ENCODE peak calls at places on chromosomes 13 and 19, in six cellular contexts. One of them, this sample, is unnamed.

GRCh38 chr19:2154587-2155075 is 3.3 kb upstream of the AP3D1 start:
- DNase-seq in astrocyte of the spinal cord: peak
- DNase-seq in heart left ventricle: no peak
- DNase-seq in breast epithelium: no peak
- DNase-seq in fibroblast of lung: peak
- DNase-seq in HFF-Myc: no peak
- DNase-seq in this sample: no peak

GRCh38 chr19:1948676-1949075 is 7.7 kb downstream of the CSNK1G2 start:
- DNase-seq in astrocyte of the spinal cord: no peak
- DNase-seq in heart left ventricle: no peak
- DNase-seq in breast epithelium: no peak
- DNase-seq in fibroblast of lung: no peak
- DNase-seq in HFF-Myc: no peak
- DNase-seq in this sample: no peak

GRCh38 chr19:41893899-41894298 is 10.9 kb downstream of the ARHGEF1 start:
- DNase-seq in astrocyte of the spinal cord: no peak
- DNase-seq in heart left ventricle: no peak
- DNase-seq in breast epithelium: no peak
- DNase-seq in fibroblast of lung: no peak
- DNase-seq in HFF-Myc: no peak
- DNase-seq in this sample: no peak

GRCh38 chr13:110341445-110342247 is 34.6 kb downstream of the COL4A2 start:
- DNase-seq in astrocyte of the spinal cord: peak
- DNase-seq in heart left ventricle: no peak
- DNase-seq in breast epithelium: no peak
- DNase-seq in fibroblast of lung: peak
- DNase-seq in HFF-Myc: no peak
- DNase-seq in this sample: no peak

GRCh38 chr19:44530777-44531176 is 1.3 kb upstream of the CEACAM20 start:
- DNase-seq in astrocyte of the spinal cord: no peak
- DNase-seq in heart left ventricle: no peak
- DNase-seq in breast epithelium: no peak
- DNase-seq in fibroblast of lung: no peak
- DNase-seq in HFF-Myc: no peak
- DNase-seq in this sample: no peak

GRCh38 chr19:42066075-42066754 is 3.8 kb downstream of the GRIK5 start:
- DNase-seq in astrocyte of the spinal cord: no peak
- DNase-seq in heart left ventricle: no peak
- DNase-seq in breast epithelium: no peak
- DNase-seq in fibroblast of lung: peak
- DNase-seq in HFF-Myc: no peak
- DNase-seq in this sample: no peak

GRCh38 chr13:110273254-110273653 is 33.7 kb downstream of the COL4A1 start:
- DNase-seq in astrocyte of the spinal cord: no peak
- DNase-seq in heart left ventricle: no peak
- DNase-seq in breast epithelium: no peak
- DNase-seq in fibroblast of lung: no peak
- DNase-seq in HFF-Myc: no peak
- DNase-seq in this sample: no peak

GRCh38 chr19:30811397-30812098 is 439.4 kb downstream of the ZNF536 start:
- DNase-seq in astrocyte of the spinal cord: no peak
- DNase-seq in heart left ventricle: no peak
- DNase-seq in breast epithelium: no peak
- DNase-seq in fibroblast of lung: no peak
- DNase-seq in HFF-Myc: no peak
- DNase-seq in this sample: no peak

GRCh38 chr19:4278926-4279529 is at the start of gene SHD:
- DNase-seq in astrocyte of the spinal cord: no peak
- DNase-seq in heart left ventricle: no peak
- DNase-seq in breast epithelium: no peak
- DNase-seq in fibroblast of lung: no peak
- DNase-seq in HFF-Myc: no peak
- DNase-seq in this sample: no peak

GRCh38 chr19:46898731-46899130 is 37.9 kb downstream of the ARHGAP35 start:
- DNase-seq in astrocyte of the spinal cord: peak
- DNase-seq in heart left ventricle: no peak
- DNase-seq in breast epithelium: no peak
- DNase-seq in fibroblast of lung: peak
- DNase-seq in HFF-Myc: no peak
- DNase-seq in this sample: no peak

GRCh38 chr19:13881692-13882418 is 4.9 kb downstream of the NANOS3 start:
- DNase-seq in astrocyte of the spinal cord: no peak
- DNase-seq in heart left ventricle: no peak
- DNase-seq in breast epithelium: no peak
- DNase-seq in fibroblast of lung: no peak
- DNase-seq in HFF-Myc: no peak
- DNase-seq in this sample: no peak

GRCh38 chr13:64052526-64052925 is 2636.9 kb upstream of the PCDH20 start:
- DNase-seq in astrocyte of the spinal cord: no peak
- DNase-seq in heart left ventricle: no peak
- DNase-seq in breast epithelium: no peak
- DNase-seq in fibroblast of lung: no peak
- DNase-seq in HFF-Myc: no peak
- DNase-seq in this sample: no peak

GRCh38 chr13:29081036-29081435 is 260.9 kb downstream of the MTUS2 start:
- DNase-seq in astrocyte of the spinal cord: no peak
- DNase-seq in heart left ventricle: no peak
- DNase-seq in breast epithelium: no peak
- DNase-seq in fibroblast of lung: no peak
- DNase-seq in HFF-Myc: no peak
- DNase-seq in this sample: no peak

GRCh38 chr13:102596147-102597028 is at the start of gene TPP2:
- DNase-seq in astrocyte of the spinal cord: peak
- DNase-seq in heart left ventricle: peak
- DNase-seq in breast epithelium: peak
- DNase-seq in fibroblast of lung: peak
- DNase-seq in HFF-Myc: peak
- DNase-seq in this sample: peak

GRCh38 chr19:19232231-19232630 is 20.5 kb downstream of the NCAN start:
- DNase-seq in astrocyte of the spinal cord: no peak
- DNase-seq in heart left ventricle: no peak
- DNase-seq in breast epithelium: no peak
- DNase-seq in fibroblast of lung: no peak
- DNase-seq in HFF-Myc: no peak
- DNase-seq in this sample: no peak
- H3K4me3 ChIP-seq in astrocyte of the spinal cord: no peak
- H3K4me3 ChIP-seq in heart left ventricle: no peak
- H3K4me3 ChIP-seq in breast epithelium: no peak
- H3K4me3 ChIP-seq in fibroblast of lung: no peak
- H3K4me3 ChIP-seq in HFF-Myc: no peak
- H3K4me3 ChIP-seq in this sample: no peak

GRCh38 chr13:113044431-113045114 is 61.0 kb upstream of the F7 start:
- DNase-seq in astrocyte of the spinal cord: no peak
- DNase-seq in heart left ventricle: no peak
- DNase-seq in breast epithelium: no peak
- DNase-seq in fibroblast of lung: no peak
- DNase-seq in HFF-Myc: no peak
- DNase-seq in this sample: no peak

GRCh38 chr13:113047587-113047986 is 58.0 kb upstream of the F7 start:
- DNase-seq in astrocyte of the spinal cord: no peak
- DNase-seq in heart left ventricle: peak
- DNase-seq in breast epithelium: no peak
- DNase-seq in fibroblast of lung: no peak
- DNase-seq in HFF-Myc: no peak
- DNase-seq in this sample: no peak

GRCh38 chr13:113045214-113046007 is 60.2 kb upstream of the F7 start:
- DNase-seq in astrocyte of the spinal cord: no peak
- DNase-seq in heart left ventricle: no peak
- DNase-seq in breast epithelium: no peak
- DNase-seq in fibroblast of lung: no peak
- DNase-seq in HFF-Myc: no peak
- DNase-seq in this sample: no peak

GRCh38 chr13:113046883-113047244 is 58.7 kb upstream of the F7 start:
- DNase-seq in astrocyte of the spinal cord: no peak
- DNase-seq in heart left ventricle: peak
- DNase-seq in breast epithelium: no peak
- DNase-seq in fibroblast of lung: no peak
- DNase-seq in HFF-Myc: no peak
- DNase-seq in this sample: no peak

GRCh38 chr13:113046066-113046882 is 59.3 kb upstream of the F7 start:
- DNase-seq in astrocyte of the spinal cord: no peak
- DNase-seq in heart left ventricle: no peak
- DNase-seq in breast epithelium: no peak
- DNase-seq in fibroblast of lung: no peak
- DNase-seq in HFF-Myc: no peak
- DNase-seq in this sample: no peak
- TF ChIP-seq CTCF in astrocyte of the spinal cord: no peak
- TF ChIP-seq CTCF in heart left ventricle: no peak
- TF ChIP-seq CTCF in breast epithelium: no peak
- TF ChIP-seq CTCF in fibroblast of lung: no peak
- TF ChIP-seq CTCF in HFF-Myc: no peak
- TF ChIP-seq CTCF in this sample: no peak

DNA sequence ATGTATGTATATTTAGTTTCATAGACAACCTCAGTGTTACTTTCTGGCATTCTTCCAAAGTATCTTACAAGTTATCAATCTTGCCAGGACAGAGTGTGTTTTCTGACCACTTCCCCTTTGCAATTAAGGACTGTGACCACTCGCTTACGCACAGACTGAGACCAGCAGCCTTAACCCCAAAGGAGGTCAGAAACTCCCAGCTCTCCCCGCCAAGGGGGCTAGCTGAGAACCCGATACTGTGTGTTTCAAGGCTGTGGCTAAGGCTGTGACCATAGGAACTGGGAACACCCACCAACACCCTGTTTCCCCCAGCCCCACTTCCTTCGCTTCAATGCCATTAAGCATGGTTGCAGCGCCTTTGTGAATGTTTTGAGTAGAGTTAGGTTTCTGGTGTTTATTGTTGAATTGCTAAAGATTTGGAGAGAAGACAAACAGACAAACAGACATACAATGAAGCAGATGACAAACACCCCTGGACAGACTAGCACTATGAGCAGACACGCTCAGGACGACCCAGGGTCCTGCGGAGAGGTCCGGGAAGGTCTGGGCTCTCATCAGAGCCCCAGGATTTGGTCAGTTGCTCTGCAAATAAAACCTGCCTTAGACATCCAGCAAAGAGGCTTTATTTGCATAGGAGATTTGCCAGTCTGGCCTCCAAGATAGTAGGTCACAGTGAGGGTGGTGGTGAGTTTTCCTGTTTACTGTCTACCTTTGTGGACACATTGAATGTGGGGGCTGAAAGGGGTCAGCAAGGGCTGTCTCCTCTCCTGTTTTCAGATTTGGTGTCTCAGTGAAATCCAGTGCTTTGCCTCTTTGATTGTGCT is 25.0 kb upstream of the TNFSF11 start:
- DNase-seq in astrocyte of the spinal cord: peak
- DNase-seq in heart left ventricle: peak
- DNase-seq in breast epithelium: no peak
- DNase-seq in fibroblast of lung: peak
- DNase-seq in HFF-Myc: no peak
- DNase-seq in this sample: no peak
- H3K4me3 ChIP-seq in astrocyte of the spinal cord: no peak
- H3K4me3 ChIP-seq in heart left ventricle: no peak
- H3K4me3 ChIP-seq in breast epithelium: no peak
- H3K4me3 ChIP-seq in fibroblast of lung: no peak
- H3K4me3 ChIP-seq in HFF-Myc: no peak
- H3K4me3 ChIP-seq in this sample: no peak

DNA sequence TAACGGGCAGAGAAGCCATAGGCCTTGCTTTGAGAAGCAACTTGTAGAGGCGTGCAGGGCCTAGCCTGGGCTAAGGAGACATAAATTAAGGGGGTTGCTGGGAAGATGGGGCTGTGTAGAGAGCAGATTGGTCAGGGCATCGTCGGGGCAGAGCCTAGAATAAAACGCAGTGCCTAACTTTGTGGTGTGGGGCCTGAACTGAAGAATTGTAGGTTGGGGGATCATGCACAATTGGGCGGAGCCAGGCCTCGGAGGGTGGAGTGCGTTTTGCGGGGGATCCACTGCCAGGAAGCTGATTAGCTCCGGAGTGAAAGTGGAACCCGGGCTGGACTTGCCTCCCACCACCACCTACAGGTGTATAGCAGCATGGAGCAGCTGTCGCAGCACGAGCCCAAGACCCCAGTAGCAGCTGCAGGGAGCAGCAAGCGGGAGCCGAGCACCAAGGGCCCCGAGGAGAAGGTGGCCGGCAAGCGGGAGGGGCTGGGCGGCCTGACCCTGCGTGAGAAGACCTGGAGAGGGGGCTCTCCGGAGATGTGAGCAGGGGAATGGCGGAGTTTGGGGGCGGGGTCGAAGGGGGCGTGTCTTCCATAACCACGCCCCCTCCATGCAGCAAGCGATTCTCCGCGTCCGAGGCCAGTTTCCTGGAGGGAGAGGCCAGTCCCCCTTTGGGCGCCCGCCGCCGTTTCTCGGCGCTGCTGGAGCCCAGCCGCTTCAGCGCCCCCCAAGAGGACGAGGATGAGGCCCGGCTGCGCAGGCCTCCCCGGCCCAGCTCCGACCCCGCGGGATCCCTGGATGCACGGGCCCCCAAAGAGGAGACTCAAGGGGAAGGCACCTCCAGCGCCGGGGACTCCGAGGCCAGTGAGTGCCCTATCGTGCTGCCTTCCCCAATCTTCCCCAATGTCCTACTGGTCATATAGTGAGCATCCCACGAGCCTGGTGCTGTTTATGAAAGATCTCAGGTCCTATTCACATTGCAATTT is 13.8 kb downstream of the DNASE2 start:
- DNase-seq in astrocyte of the spinal cord: peak
- DNase-seq in heart left ventricle: peak
- DNase-seq in breast epithelium: no peak
- DNase-seq in fibroblast of lung: peak
- DNase-seq in HFF-Myc: no peak
- DNase-seq in this sample: no peak
- TF ChIP-seq CTCF in astrocyte of the spinal cord: no peak
- TF ChIP-seq CTCF in heart left ventricle: no peak
- TF ChIP-seq CTCF in breast epithelium: no peak
- TF ChIP-seq CTCF in fibroblast of lung: no peak
- TF ChIP-seq CTCF in HFF-Myc: no peak
- TF ChIP-seq CTCF in this sample: no peak

DNA sequence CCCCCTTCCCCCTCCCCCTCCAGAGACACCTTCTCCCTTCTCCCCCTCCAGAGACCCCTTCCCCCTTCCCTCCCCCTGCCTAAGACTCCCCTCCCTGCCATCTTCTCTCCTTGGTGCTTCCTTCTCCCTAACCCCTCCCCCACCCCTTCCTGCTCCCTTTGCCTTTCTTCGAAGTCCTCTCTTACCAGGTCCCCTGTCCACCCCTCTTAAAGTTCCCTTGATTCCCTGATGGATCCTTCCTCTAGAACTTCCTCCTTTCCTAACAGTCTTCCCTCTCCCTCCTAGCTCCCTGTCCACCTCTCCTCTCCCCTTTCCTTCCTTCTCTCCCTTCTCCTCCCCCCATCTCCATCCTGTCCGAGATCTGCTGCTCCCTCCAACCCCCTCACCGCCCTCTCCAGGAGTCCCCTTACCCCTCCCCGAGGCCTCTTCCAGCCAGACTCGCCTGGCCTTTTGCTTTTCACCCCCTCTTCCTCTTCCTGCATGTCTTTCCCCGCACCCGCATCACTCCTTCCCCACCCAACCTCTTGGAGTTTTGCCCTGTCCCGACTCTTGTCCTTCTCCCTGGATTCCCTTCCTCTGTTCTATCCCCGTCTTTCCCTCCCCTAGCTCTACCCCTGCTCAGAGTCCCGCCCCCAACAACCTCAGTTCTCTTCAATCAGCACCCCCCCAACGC is 3.1 kb downstream of the TNFSF9 start:
- DNase-seq in astrocyte of the spinal cord: no peak
- DNase-seq in heart left ventricle: no peak
- DNase-seq in breast epithelium: no peak
- DNase-seq in fibroblast of lung: no peak
- DNase-seq in HFF-Myc: no peak
- DNase-seq in this sample: no peak
- H3K4me3 ChIP-seq in astrocyte of the spinal cord: no peak
- H3K4me3 ChIP-seq in heart left ventricle: no peak
- H3K4me3 ChIP-seq in breast epithelium: no peak
- H3K4me3 ChIP-seq in fibroblast of lung: no peak
- H3K4me3 ChIP-seq in HFF-Myc: no peak
- H3K4me3 ChIP-seq in this sample: no peak

GRCh38 chr19:38792250-38793111 is 3.5 kb downstream of the LGALS7B start:
- DNase-seq in astrocyte of the spinal cord: peak
- DNase-seq in heart left ventricle: peak
- DNase-seq in breast epithelium: no peak
- DNase-seq in fibroblast of lung: peak
- DNase-seq in HFF-Myc: no peak
- DNase-seq in this sample: no peak
- TF ChIP-seq CTCF in astrocyte of the spinal cord: peak
- TF ChIP-seq CTCF in heart left ventricle: no peak
- TF ChIP-seq CTCF in breast epithelium: peak
- TF ChIP-seq CTCF in fibroblast of lung: peak
- TF ChIP-seq CTCF in HFF-Myc: peak
- TF ChIP-seq CTCF in this sample: peak

This sample was measured in AG04449.